ENCODE peak calls at places on chromosomes 3 and 15, in four cellular contexts. X is cardiac muscle cell, C is heart right ventricle, B is Peyer's patch. Y is an unnamed sample.

GRCh38 chr3:100001514-100002270 is 112.6 kb downstream of the FILIP1L start:
- DNase-seq in X (no peak), C (no peak), B (no peak), Y (no peak)

GRCh38 chr3:105649469-105649868 is 219.3 kb downstream of the CBLB start:
- DNase-seq in X (no peak), C (no peak), B (no peak), Y (no peak)

GRCh38 chr15:42608110-42608531 is 32.7 kb downstream of the STARD9 start:
- DNase-seq in X (peak), C (peak), B (peak), Y (no peak)

GRCh38 chr15:69824075-69824876 is 273.4 kb downstream of the TLE3 start:
- DNase-seq in X (no peak), C (no peak), B (no peak), Y (no peak)

GRCh38 chr3:41652931-41653330 is 309.0 kb downstream of the ULK4 start:
- DNase-seq in X (no peak), C (no peak), B (no peak), Y (no peak)

GRCh38 chr3:112341386-112341785 is 8.4 kb downstream of the CD200 start:
- DNase-seq in X (no peak), C (no peak), B (no peak), Y (no peak)

GRCh38 chr3:13203398-13204176 is 130.4 kb upstream of the IQSEC1 start:
- DNase-seq in X (no peak), C (no peak), B (no peak), Y (no peak)

GRCh38 chr3:195057716-195058115 is 213.2 kb downstream of the XXYLT1 start:
- DNase-seq in X (no peak), C (no peak), B (no peak), Y (no peak)

GRCh38 chr3:52865994-52866393 is 31.2 kb upstream of the MUSTN1 start:
- DNase-seq in X (no peak), C (no peak), B (no peak), Y (no peak)

GRCh38 chr15:70014311-70014707 is 83.4 kb downstream of the TLE3 start:
- DNase-seq in X (no peak), C (no peak), B (peak), Y (no peak)

GRCh38 chr15:50945725-50946124 is 37.2 kb downstream of the AP4E1 start:
- DNase-seq in X (no peak), C (no peak), B (no peak), Y (no peak)

GRCh38 chr3:5078151-5078550 is 43.9 kb upstream of the ARL8B start:
- DNase-seq in X (no peak), C (no peak), B (no peak), Y (no peak)

GRCh38 chr3:161208931-161209330 is 12.2 kb upstream of the NMD3 start:
- DNase-seq in X (no peak), C (no peak), B (no peak), Y (no peak)

GRCh38 chr15:65824031-65824743 is 32.1 kb upstream of the DENND4A start:
- DNase-seq in X (peak), C (peak), B (no peak), Y (peak)

DNA sequence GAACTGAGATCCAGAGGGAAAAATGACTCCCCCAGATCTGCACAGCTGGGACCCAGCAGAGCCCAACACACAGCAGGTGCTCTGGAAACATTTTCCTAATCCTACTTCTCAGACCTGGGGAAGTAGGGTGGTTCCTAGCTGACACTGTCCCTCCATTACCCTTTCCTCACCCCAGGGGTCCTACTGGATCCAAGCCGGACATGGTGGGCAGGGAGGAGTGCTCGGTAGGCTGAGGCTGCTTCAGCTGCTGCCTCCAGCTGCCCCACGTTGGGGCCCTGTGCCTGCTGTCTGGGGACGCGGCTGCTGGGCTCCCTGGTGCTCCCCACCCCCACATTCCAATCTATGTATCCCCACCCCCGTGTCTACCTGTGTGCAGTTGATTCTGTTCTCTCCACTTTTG is 29.8 kb upstream of the SLC6A6 start:
- DNase-seq in X (no peak), C (no peak), B (no peak), Y (no peak)
- H3K27ac ChIP-seq in X (no peak), C (peak), B (peak), Y (peak)

GRCh38 chr3:128845119-128845518 is 34.3 kb upstream of the ACAD9 start:
- DNase-seq in X (peak), C (no peak), B (peak), Y (no peak)
- H3K4me3 ChIP-seq in X (no peak), C (no peak), B (peak), Y (peak)

DNA sequence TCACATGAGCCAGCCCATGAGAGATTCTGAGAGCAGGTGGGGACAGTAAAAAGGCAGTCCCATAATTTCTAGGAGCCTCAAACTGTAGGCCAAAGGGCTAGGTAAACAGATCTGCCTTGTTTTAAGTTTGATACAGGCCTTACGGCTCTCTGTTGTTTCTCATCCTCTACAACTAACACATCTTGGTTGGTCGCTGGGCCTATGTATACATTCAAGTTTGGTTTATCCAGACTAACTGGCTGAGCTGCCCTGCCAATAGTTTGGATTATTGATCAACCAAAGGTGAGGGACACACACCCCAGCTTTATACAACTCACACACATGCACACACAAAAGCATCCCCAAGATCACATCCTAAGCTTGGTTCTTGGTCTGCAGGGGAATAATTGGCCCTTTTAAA is 3.0 kb downstream of the SIAH2 start:
- DNase-seq in X (no peak), C (no peak), B (no peak), Y (no peak)
- H3K27ac ChIP-seq in X (no peak), C (no peak), B (peak), Y (peak)

DNA sequence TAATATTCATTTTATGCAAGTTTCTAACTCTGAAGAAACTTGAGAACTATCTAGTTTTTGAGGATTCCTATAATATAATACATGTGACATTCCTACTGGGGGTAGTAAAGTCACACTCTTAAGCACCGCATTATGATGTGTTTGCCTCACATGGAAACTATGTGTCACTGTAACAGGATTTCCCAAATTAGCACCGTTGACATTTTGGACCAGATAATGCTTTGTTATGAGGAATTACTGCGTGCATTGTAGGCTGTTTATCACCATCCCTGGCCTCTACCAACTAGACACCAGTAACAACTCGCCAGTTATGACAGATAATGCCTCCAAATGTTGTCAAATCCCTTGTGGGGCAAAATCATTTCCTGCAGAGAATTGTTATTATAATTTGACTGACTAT is 267.8 kb downstream of the RAP2B start:
- DNase-seq in X (no peak), C (no peak), B (no peak), Y (no peak)
- H3K4me3 ChIP-seq in X (no peak), C (no peak), B (no peak), Y (no peak)

DNA sequence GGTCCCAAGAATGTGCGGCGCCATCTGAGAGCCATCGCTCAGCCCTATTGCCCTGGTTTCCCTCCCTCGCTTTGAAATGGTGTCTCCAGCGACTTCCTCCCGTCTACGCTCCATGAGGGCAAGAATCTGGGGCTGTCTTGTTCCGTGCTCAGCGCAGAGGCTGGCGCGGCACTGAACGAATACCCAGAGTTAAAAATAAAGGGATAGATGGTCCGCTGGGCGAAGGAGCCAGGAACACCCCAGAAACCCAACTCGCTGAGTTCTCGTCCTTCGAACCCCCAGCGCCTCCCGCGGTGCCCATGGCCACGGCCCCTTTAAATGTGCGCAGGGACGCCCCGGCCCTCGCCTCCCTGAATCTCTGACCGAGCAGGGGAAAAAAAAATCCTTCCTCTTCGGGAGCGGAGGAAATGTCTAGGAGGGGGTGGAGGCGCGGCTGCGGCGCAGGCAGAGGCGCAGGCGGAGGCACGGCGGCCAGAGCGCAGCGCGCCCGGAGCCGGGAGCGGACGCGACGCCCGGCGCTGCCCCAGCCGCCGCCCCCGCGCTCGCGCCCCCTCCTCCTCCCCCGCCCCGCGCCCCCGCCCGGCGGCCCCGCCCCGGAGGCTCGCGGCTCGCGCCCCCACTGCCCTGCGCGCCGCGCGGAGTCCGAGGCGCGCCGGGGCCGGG is 8.6 kb upstream of the FGD5 start:
- DNase-seq in X (peak), C (peak), B (no peak), Y (no peak)
- H3K27ac ChIP-seq in X (no peak), C (peak), B (peak), Y (peak)

DNA sequence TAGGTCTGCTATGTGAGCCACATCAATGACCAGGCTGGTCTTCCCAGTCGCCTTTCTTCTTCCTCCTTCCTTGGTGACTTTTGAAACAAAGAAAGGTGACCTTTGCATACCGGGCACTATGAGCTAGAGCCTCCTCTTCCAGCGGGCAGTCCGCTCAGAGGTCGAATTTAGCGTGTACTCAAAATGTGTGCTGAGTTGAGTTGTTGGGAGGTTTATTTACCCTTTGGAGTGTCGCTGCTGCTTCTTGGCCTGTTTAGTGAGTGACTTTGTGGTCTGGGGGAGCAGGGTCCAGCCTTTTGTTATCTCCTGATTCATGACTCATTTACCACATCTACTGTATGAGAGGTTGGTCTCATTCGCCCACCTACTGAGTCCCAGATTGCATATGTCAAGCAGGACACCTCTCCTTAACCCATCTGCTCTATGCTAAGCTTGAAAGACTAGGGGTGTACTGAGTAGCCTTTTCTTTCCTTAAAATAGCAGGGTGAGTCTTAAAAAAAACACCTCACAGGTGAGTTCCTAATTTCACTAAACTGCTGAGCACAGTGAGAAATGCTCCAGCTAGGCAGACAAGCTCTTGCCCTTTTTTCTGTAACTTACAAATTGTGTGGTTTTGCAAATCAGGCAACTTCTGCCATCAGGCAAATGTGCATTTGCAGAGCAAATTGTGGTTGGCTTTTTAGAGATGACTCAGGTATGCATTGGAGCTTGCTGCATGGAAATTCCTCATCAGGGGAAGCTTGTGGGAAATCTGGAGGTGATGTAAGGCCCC is 3.2 kb upstream of the SIAH2 start:
- DNase-seq in X (no peak), C (no peak), B (peak), Y (no peak)
- H3K4me3 ChIP-seq in X (no peak), C (no peak), B (no peak), Y (no peak)